ENCODE peak calls at places on chromosomes 11 and 22, in four cellular contexts. B, F, Z and Q are unnamed samples.

GRCh38 chr11:74310857-74311256 is 583 bp downstream of the P4HA3 start:
- DNase-seq in F (no peak), B (no peak), Z (no peak), Q (no peak)

GRCh38 chr11:196786-197731 is 4.2 kb downstream of the SCGB1C1 start:
- DNase-seq in F (no peak), Z (no peak), B (peak; percentile 66), Q (no peak)

GRCh38 chr11:47971501-47971900 is 8.9 kb upstream of the PTPRJ start:
- DNase-seq in B (no peak), F (no peak), Z (no peak), Q (no peak)

GRCh38 chr11:120744016-120744994 is 232.8 kb downstream of the GRIK4 start:
- DNase-seq in B (no peak), F (no peak), Z (no peak), Q (no peak)

GRCh38 chr22:19292262-19293230 is 1.0 kb upstream of the CLTCL1 start:
- DNase-seq in F (peak; percentile 52), Z (peak; percentile 93), B (peak; percentile 73), Q (peak; percentile 47)

GRCh38 chr11:99370557-99371200 is 349.9 kb downstream of the CNTN5 start:
- DNase-seq in Z (peak; percentile 73), F (no peak), B (no peak), Q (no peak)

GRCh38 chr11:68471360-68472340 is 11.1 kb downstream of the PPP6R3 start:
- DNase-seq in F (peak; percentile 45), Z (no peak), B (no peak), Q (no peak)

GRCh38 chr11:83720675-83721074 is 434.5 kb upstream of the CCDC90B start:
- DNase-seq in Z (no peak), B (no peak), F (no peak), Q (no peak)

GRCh38 chr11:117180020-117180419 is 1.5 kb downstream of the SIDT2 start:
- DNase-seq in Z (no peak), B (no peak), F (no peak), Q (no peak)

GRCh38 chr11:94767701-94768601 is at the start of gene AMOTL1:
- DNase-seq in F (peak; percentile 31), Z (peak; percentile 97), B (peak; percentile 94), Q (peak; percentile 89)

DNA sequence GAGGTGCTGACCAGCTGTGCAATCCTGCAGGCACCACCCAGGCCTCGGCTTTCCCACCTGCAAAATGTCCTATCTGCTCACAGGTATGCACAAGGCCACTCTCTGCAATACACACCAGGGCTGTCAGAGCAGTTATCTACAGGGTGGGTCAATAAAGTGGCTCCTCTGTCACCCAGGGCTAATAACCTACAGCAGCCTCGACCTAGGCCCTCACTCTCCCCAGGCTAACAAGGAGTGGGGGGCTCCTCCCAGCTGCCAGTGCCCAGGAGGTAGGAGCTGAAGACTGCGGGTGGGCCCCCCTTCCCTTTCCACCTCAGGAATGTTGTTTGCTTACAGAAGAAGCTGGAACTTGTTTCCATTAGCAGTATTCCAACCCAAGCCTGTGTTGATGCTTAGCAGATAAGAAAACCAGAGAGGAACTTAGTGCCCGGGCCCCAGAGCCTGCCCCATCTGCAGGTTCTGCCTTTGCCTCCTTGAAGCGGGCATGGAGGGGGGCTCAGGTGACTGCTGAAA is 26.8 kb downstream of the MYH9 start:
- DNase-seq in B (no peak), Z (no peak), F (no peak), Q (no peak)
- H3K4me3 ChIP-seq in B (peak overlapping the region; percentile 54), Z (no peak overlapping the region), F (no peak overlapping the region), Q (no peak overlapping the region)

GRCh38 chr11:6647282-6647679 is 8.3 kb downstream of the DCHS1 start:
- DNase-seq in B (peak; percentile 68), Z (no peak), F (no peak), Q (no peak)
- H3K27ac ChIP-seq in B (peak overlapping the region; percentile 41), Z (peak overlapping the region; percentile 54), F (peak overlapping the region; percentile 55), Q (no peak overlapping the region)

DNA sequence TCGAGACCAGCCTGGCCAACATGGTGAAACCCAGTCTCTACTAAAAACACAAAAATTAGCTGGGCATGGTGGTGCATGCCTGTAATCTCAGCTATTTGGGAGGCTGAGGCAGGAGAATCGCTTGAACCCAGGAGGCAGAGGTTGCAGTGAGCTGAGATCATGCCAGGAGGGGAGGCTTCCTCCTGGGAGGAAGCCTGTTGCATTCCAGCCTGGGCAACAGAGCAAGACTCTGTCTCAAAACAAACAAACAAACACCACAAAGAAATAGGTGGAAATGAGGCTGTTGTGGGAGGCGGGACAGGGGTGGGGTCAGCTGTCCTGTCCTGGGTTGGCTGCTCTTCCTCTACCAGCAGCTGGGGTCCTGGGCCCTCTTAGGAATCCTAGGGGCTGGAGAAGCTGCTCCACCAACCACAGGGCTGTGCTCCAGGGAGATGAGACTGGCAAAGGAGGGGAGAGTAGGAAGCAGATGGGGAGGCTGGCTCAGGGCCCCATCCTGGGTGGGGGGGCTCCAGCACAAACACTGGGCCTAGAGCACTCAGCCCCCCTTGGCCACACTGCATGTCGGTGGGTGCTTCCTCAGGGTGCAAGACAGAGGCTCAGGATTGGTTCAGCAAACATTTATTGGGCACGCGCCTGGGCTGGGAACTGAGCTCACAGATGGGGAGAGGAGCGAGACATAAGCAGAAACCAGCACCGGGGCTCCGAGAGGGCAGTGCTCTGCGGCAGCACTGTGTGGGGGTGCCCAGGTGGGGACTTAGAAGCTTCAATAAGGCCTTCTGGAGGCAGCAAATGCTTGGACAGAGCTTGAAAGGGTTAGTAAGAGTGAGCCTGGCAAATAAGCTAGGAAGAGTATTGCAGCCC is 11.9 kb upstream of the EHD1 start:
- DNase-seq in Z (no peak), B (no peak), F (no peak), Q (no peak)
- H3K4me3 ChIP-seq in Z (no peak overlapping the region), B (no peak overlapping the region), F (no peak overlapping the region), Q (no peak overlapping the region)

GRCh38 chr11:70448983-70449567 is 50.7 kb downstream of the CTTN start:
- DNase-seq in Z (no peak), F (no peak), B (no peak), Q (no peak)

GRCh38 chr11:70440206-70440605 is 41.9 kb downstream of the CTTN start:
- DNase-seq in Z (no peak), B (no peak), F (no peak), Q (no peak)

GRCh38 chr11:70445091-70445490 is 46.8 kb downstream of the CTTN start:
- DNase-seq in B (no peak), F (no peak), Z (no peak), Q (no peak)

GRCh38 chr11:70445605-70446004 is 47.3 kb downstream of the CTTN start:
- DNase-seq in Z (peak; percentile 23), F (no peak), B (no peak), Q (no peak)

DNA sequence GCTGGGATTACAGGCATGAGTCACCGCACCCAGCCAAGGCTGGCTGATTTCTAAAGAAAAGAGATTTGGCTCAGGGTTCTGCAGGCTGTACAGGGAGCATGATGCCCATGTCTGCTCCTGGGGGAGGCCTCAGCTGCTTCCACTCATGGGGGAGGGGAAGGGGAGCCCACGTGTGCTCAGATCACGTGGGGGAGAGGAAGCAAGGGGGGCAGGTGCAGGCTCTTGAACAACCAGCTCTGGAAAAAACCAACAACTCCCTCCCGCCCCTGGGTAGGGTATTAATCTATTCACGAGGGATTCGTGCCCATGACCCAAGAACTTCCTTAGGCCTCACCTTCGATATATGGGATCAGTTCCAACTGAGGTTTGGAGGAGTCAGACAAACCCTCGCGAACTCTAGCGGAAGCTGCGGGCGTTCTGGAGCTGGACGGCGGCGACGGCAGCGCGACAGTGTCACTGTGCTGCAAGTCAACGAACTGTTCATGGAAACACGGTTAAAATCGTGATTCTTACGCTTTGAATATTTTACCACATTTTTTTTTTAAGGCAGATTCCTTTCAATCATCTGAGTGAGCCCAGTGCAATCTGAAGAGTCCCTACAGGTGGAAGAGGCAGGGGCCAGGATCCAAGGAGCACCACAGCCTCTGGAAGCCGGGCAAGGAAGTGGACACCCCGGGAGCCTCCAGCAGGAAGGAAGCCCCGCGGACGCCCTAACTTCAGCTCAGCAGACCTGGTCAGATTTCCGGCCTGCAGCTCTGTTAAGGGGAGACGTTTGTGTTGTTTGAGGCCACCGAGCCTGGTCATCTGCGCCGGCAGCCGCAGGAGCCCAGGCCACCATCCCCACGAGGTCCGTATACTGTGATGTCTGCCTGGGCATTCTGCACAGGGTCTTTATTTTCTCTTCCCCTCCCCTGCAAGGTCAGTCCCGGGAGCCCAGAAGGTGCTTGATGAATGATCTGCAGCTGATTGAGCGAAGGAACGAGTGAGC is 45.0 kb downstream of the CTTN start:
- DNase-seq in Z (peak; percentile 41), F (no peak), B (no peak), Q (no peak)
- H3K27ac ChIP-seq in Z (no peak overlapping the region), F (no peak overlapping the region), B (no peak overlapping the region), Q (no peak overlapping the region)